ENCODE peak calls at places on chromosome 11, in five cellular contexts. S, U, E, R and D are unnamed samples.

GRCh38 chr11:44793350-44794090 is 66.8 kb downstream of the TSPAN18 start:
- DNase-seq in S (no peak), U (no peak), E (peak; percentile 57), R (no peak), D (peak; percentile 18)

GRCh38 chr11:35681181-35681767 is 18.7 kb downstream of the TRIM44 start:
- DNase-seq in S (no peak), U (no peak), E (no peak), R (no peak), D (no peak)

GRCh38 chr11:69382131-69383128 is 88.5 kb downstream of the MYEOV start:
- DNase-seq in S (no peak), U (no peak), E (no peak), R (no peak), D (peak; percentile 40)

GRCh38 chr11:72225411-72225951 is 914 bp downstream of the INPPL1 start:
- DNase-seq in S (peak; percentile 12), U (no peak), E (no peak), R (no peak), D (no peak)

GRCh38 chr11:124622531-124623451 is at the start of gene TBRG1:
- DNase-seq in S (peak; percentile 82), U (peak; percentile 84), E (peak; percentile 91), R (peak; percentile 92), D (peak; percentile 90)

GRCh38 chr11:13333456-13333957 is 55.9 kb downstream of the BMAL1 start:
- DNase-seq in S (peak; percentile 92), U (no peak), E (no peak), R (peak; percentile 18), D (no peak)

GRCh38 chr11:96680515-96680914 is 290.7 kb downstream of the JRKL start:
- DNase-seq in S (no peak), U (no peak), E (no peak), R (no peak), D (no peak)

GRCh38 chr11:615453-616319 is at the start of gene IRF7:
- DNase-seq in S (peak; percentile 82), U (peak; percentile 77), E (peak; percentile 80), R (no peak), D (peak; percentile 88)

GRCh38 chr11:88799749-88800500 is 265.9 kb downstream of the GRM5 start:
- DNase-seq in S (no peak), U (no peak), E (no peak), R (no peak), D (peak; percentile 48)

GRCh38 chr11:91907225-91907624 is 317.4 kb upstream of the FAT3 start:
- DNase-seq in S (no peak), U (no peak), E (no peak), R (no peak), D (no peak)

GRCh38 chr11:91913407-91913806 is 311.2 kb upstream of the FAT3 start:
- DNase-seq in S (no peak), U (no peak), E (no peak), R (no peak), D (no peak)

GRCh38 chr11:91912322-91912721 is 312.3 kb upstream of the FAT3 start:
- DNase-seq in S (no peak), U (no peak), E (no peak), R (no peak), D (no peak)
- H3K9ac ChIP-seq in S (no peak overlapping the region), U (no peak overlapping the region), E (no peak overlapping the region), R (no peak overlapping the region), D (no peak overlapping the region)

GRCh38 chr11:67615455-67616430 is 9.0 kb downstream of the NDUFV1 start:
- DNase-seq in S (no peak), U (no peak), E (no peak), R (peak; percentile 35), D (no peak)
- H3K9ac ChIP-seq in S (no peak overlapping the region), U (peak overlapping the region; percentile 38), E (no peak overlapping the region), R (peak overlapping the region; percentile 56), D (no peak overlapping the region)

GRCh38 chr11:6406370-6406769 is 12.5 kb downstream of the APBB1 start:
- DNase-seq in S (no peak), U (no peak), E (no peak), R (no peak), D (no peak)

GRCh38 chr11:6403539-6403938 is 13.3 kb downstream of the SMPD1 start:
- DNase-seq in S (no peak), U (no peak), E (no peak), R (no peak), D (no peak)

GRCh38 chr11:6404341-6405038 is 14.2 kb downstream of the SMPD1 start:
- DNase-seq in S (no peak), U (no peak), E (peak; percentile 70), R (no peak), D (no peak)

GRCh38 chr11:6405837-6406236 is 13.1 kb downstream of the APBB1 start:
- DNase-seq in S (no peak), U (no peak), E (no peak), R (no peak), D (no peak)

GRCh38 chr11:6405039-6405667 is 13.7 kb downstream of the APBB1 start:
- DNase-seq in S (no peak), U (peak; percentile 75), E (no peak), R (no peak), D (peak; percentile 30)
- H3K9ac ChIP-seq in S (no peak overlapping the region), U (peak overlapping the region; percentile 86), E (no peak overlapping the region), R (no peak overlapping the region), D (no peak overlapping the region)

DNA sequence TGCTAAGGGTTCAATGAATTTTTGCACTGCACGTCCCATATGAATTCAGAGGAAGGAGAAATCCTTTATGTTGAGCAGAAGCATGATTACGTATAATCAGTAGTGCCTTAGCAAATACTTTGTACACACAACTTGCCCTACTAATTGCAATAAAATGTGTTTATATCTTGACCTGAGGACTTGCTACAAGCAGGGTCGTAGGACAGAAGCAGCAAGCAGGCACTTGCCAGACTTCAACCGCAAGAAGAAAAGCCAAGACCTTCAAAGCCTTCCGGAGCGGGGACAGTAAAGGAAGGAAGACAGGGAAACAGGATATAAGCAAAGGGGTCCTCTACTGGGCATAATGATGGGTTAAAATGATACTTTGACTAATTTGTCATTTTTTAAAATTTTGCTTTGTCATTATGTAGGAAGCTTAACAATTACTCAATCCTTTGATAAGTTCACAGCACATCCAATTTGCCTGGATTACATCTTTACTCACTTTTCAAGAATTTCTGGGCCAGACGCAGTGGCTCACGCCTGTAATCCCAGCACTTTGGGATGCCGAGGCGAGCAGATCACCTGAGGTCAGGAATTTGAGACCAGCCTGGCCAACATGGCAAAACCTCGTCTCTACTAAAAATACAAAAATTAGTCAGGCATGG is 23.2 kb upstream of the UBASH3B start:
- DNase-seq in S (peak; percentile 78), U (no peak), E (no peak), R (no peak), D (peak; percentile 36)
- H3K9ac ChIP-seq in S (peak overlapping the region; percentile 54), U (no peak overlapping the region), E (no peak overlapping the region), R (no peak overlapping the region), D (no peak overlapping the region)